ENCODE peak calls at places on chromosomes 5 and 9, in five cellular contexts. W is tibial nerve, L is K562, O is ovary, F is transverse colon. K is an unnamed sample.

GRCh38 chr5:67115238-67115637 is 81.4 kb downstream of the CD180 start:
- DNase-seq in W (no peak), L (no peak), O (no peak), F (no peak), K (no peak)

GRCh38 chr5:11038772-11039171 is 277.7 kb upstream of the DAP start:
- DNase-seq in W (no peak), L (no peak), O (no peak), F (no peak), K (no peak)

GRCh38 chr5:17105744-17106450 is 111.5 kb upstream of the BASP1 start:
- DNase-seq in W (no peak), L (no peak), O (no peak), F (no peak), K (no peak)

GRCh38 chr5:1050449-1051365 is 42.1 kb downstream of the NKD2 start:
- DNase-seq in W (no peak), L (no peak), O (no peak), F (no peak), K (no peak)

GRCh38 chr5:172429201-172429940 is 25.0 kb downstream of the SH3PXD2B start:
- DNase-seq in W (peak; percentile 67), L (no peak), O (peak; percentile 66), F (no peak), K (peak; percentile 84)

GRCh38 chr9:125343518-125344284 is 82.1 kb downstream of the GAPVD1 start:
- DNase-seq in W (no peak), L (no peak), O (no peak), F (no peak), K (no peak)

GRCh38 chr9:16627967-16628366 is 242.5 kb downstream of the BNC2 start:
- DNase-seq in W (peak; percentile 52), L (no peak), O (peak; percentile 58), F (no peak), K (peak; percentile 84)

GRCh38 chr5:169923988-169924387 is 56.3 kb downstream of the INSYN2B start:
- DNase-seq in W (no peak), L (no peak), O (no peak), F (no peak), K (no peak)

GRCh38 chr5:119055267-119055666 is 15.6 kb upstream of the DMXL1 start:
- DNase-seq in W (no peak), L (no peak), O (no peak), F (no peak), K (no peak)

GRCh38 chr9:69937358-69937757 is 106.3 kb upstream of the MAMDC2 start:
- DNase-seq in W (no peak), L (peak; percentile 4), O (no peak), F (no peak), K (no peak)

GRCh38 chr9:33076031-33076359 is 479 bp downstream of the SMU1 start:
- DNase-seq in W (no peak), L (peak; percentile 15), O (no peak), F (no peak), K (no peak)

GRCh38 chr9:6667633-6668280 is 22.2 kb upstream of the GLDC start:
- DNase-seq in W (no peak), L (peak; percentile 37), O (no peak), F (no peak), K (no peak)

GRCh38 chr9:97564291-97565175 is 63.1 kb downstream of the TMOD1 start:
- DNase-seq in W (peak; percentile 77), L (peak; percentile 11), O (peak; percentile 49), F (peak; percentile 21), K (peak; percentile 71)

GRCh38 chr9:113436753-113437515 is 26.4 kb downstream of the C9orf43 start:
- DNase-seq in W (no peak), L (no peak), O (no peak), F (no peak), K (no peak)

GRCh38 chr9:22119537-22120167 is 110.5 kb upstream of the CDKN2B start:
- DNase-seq in W (no peak), L (no peak), O (no peak), F (no peak), K (no peak)

GRCh38 chr9:1575939-1576338 is 439.2 kb upstream of the SMARCA2 start:
- DNase-seq in W (no peak), L (no peak), O (no peak), F (no peak), K (no peak)

GRCh38 chr9:106992186-106992585 is 129.2 kb downstream of the ZNF462 start:
- DNase-seq in W (no peak), L (no peak), O (no peak), F (no peak), K (no peak)

GRCh38 chr9:738209-738915 is 103.1 kb upstream of the DMRT1 start:
- DNase-seq in W (no peak), L (no peak), O (no peak), F (peak; percentile 41), K (peak; percentile 93)

GRCh38 chr9:83957029-83957513 is 22.9 kb downstream of the HNRNPK start:
- DNase-seq in W (no peak), L (no peak), O (no peak), F (peak; percentile 35), K (no peak)

GRCh38 chr9:93911871-93912554 is 43.1 kb downstream of the BARX1 start:
- DNase-seq in W (no peak), L (no peak), O (no peak), F (no peak), K (no peak)

GRCh38 chr5:36613771-36614656 is 7.6 kb downstream of the SLC1A3 start:
- DNase-seq in W (no peak), L (no peak), O (no peak), F (no peak), K (no peak)

GRCh38 chr5:135391123-135391868 is 7.7 kb downstream of the MACROH2A1 start:
- DNase-seq in W (no peak), L (no peak), O (no peak), F (no peak), K (no peak)

GRCh38 chr5:95748133-95748532 is 17.0 kb downstream of the RHOBTB3 start:
- DNase-seq in W (no peak), L (no peak), O (no peak), F (no peak), K (no peak)

GRCh38 chr5:111790295-111790694 is 33.3 kb upstream of the NREP start:
- DNase-seq in W (no peak), L (no peak), O (no peak), F (no peak), K (no peak)

GRCh38 chr9:94829380-94830070 is 103.0 kb downstream of the AOPEP start:
- DNase-seq in W (no peak), L (no peak), O (no peak), F (no peak), K (no peak)

GRCh38 chr9:96130970-96131369 is 171.0 kb downstream of the HSD17B3 start:
- DNase-seq in W (no peak), L (no peak), O (no peak), F (no peak), K (no peak)

GRCh38 chr5:116626272-116626723 is 51.7 kb upstream of the SEMA6A start:
- DNase-seq in W (peak; percentile 97), L (peak; percentile 1), O (peak; percentile 97), F (peak; percentile 67), K (peak; percentile 92)

DNA sequence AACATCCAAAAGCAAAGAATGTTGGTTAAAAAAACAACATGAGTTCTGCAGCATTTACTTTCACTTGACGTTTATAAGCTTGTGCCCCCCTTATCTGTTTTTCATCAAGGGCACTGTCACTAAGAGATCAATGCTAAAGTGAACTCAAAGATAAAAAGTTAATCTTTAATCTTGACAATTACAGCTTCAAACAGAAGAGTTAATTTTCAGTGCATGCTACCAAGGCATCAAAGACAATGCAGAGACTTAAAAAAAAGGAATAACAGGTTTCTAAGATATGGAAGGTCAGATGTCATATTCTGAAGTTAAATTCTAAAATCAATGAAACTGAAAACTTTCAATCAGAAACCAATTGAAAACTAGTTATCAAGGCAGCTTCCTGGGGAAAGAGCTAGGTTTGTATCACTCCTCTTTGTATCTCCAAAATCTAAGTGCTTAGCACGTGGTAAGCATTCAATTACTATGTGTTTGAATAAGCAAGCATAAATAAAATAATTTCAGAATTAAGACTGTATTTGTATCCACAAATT is 37.6 kb downstream of the TMEM245 start:
- DNase-seq in W (no peak), L (no peak), O (no peak), F (no peak), K (no peak)
- TF ChIP-seq EP300 in W (no peak), L (no peak), O (no peak), F (no peak), K (no peak)

GRCh38 chr9:118990949-118991348 is 378.3 kb downstream of the BRINP1 start:
- DNase-seq in W (no peak), L (no peak), O (no peak), F (no peak), K (no peak)

GRCh38 chr9:118987167-118987566 is 382.1 kb downstream of the BRINP1 start:
- DNase-seq in W (no peak), L (no peak), O (no peak), F (no peak), K (no peak)

GRCh38 chr9:118991366-118992285 is 377.6 kb downstream of the BRINP1 start:
- DNase-seq in W (no peak), L (no peak), O (no peak), F (no peak), K (no peak)

GRCh38 chr9:118985851-118986250 is 383.4 kb downstream of the BRINP1 start:
- DNase-seq in W (no peak), L (no peak), O (no peak), F (no peak), K (no peak)
- H3K9me3 ChIP-seq in W (no peaks in the 10 kb centered on the region), L (peaks cover 1% of the 10 kb centered on the region), O (no peaks in the 10 kb centered on the region), F (no peaks in the 10 kb centered on the region), K (no peaks in the 10 kb centered on the region)

GRCh38 chr5:178273665-178274541 is 41.3 kb upstream of the PHYKPL start:
- DNase-seq in W (no peak), L (no peak), O (no peak), F (no peak), K (no peak)

GRCh38 chr5:178277346-178277745 is 44.7 kb upstream of the PHYKPL start:
- DNase-seq in W (no peak), L (no peak), O (no peak), F (no peak), K (no peak)

GRCh38 chr5:178272591-178272990 is 40.0 kb upstream of the PHYKPL start:
- DNase-seq in W (no peak), L (no peak), O (no peak), F (no peak), K (no peak)

GRCh38 chr5:178273041-178273440 is 40.4 kb upstream of the PHYKPL start:
- DNase-seq in W (no peak), L (no peak), O (no peak), F (no peak), K (no peak)

DNA sequence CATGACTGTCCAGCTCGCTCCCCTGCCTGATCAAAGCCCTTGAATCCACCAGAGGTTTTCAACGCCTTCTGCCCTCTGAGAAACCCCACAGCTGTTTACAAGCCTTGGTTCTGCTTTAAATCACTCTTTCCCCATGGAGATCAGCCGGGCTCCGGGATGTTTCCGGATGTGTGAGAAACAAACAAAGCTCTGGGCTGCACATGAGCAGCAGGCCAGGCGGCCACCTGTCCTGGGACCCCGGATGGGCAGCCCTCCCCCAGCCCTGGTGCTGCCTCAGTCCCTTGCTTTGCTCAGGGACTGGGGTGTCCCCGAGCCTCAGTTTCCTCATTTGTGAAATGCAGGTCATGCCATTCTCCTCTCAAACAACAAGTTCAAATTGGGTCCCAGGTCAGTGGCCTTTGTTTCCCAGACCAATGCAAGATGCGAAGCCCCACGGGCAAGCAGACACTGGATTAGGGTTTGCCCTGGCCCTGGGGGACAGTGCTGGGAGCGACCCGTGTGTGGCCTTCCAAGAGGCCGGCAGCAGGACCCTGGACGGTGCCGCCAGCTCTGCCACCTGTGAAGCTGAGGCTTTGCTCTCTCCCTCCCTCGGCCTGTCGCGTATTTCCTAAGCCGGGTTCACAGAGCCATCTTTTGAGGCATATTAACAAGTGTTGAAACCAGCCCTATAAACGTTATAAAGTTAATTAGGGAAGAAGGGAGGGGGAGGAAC is 42.4 kb upstream of the PHYKPL start:
- DNase-seq in W (no peak), L (no peak), O (no peak), F (no peak), K (no peak)
- H3K4me1 ChIP-seq in W (peaks cover 8% of the 10 kb centered on the region), L (peaks cover 11% of the 10 kb centered on the region), O (no peaks in the 10 kb centered on the region), F (no peaks in the 10 kb centered on the region), K (peaks cover 4% of the 10 kb centered on the region)

GRCh38 chr9:30075451-30076199 is 2308.8 kb upstream of the ACO1 start:
- DNase-seq in W (no peak), L (no peak), O (no peak), F (no peak), K (no peak)
- TF ChIP-seq EP300 in W (no peak), L (no peak), O (no peak), F (no peak), K (no peak)

K was measured in sigmoid colon.